ENCODE peak calls at places on chromosomes 3 and 15, in eight cellular contexts. F, V, R, E, O, C, J and M are unnamed samples.

GRCh38 chr3:27976933-27977332 is 254.8 kb upstream of the EOMES start:
- DNase-seq in F (no peak), V (no peak), R (no peak), E (no peak), O (peak; percentile 59), C (peak; percentile 62), J (peak; percentile 29), M (no peak)

GRCh38 chr3:103295974-103296570 is 861.3 kb downstream of the ZPLD1 start:
- DNase-seq in F (no peak), V (no peak), R (peak; percentile 15), E (no peak), O (peak; percentile 22), C (peak; percentile 1), J (peak; percentile 0), M (no peak)

GRCh38 chr15:101179341-101180153 is 72.3 kb downstream of the CHSY1 start:
- DNase-seq in F (no peak), V (no peak), R (no peak), E (no peak), O (peak; percentile 35), C (peak; percentile 48), J (peak; percentile 82), M (no peak)

GRCh38 chr15:66261056-66261455 is 7.5 kb upstream of the MEGF11 start:
- DNase-seq in F (no peak), V (no peak), R (no peak), E (peak; percentile 50), O (peak; percentile 15), C (peak; percentile 19), J (no peak), M (no peak)

GRCh38 chr3:71784201-71784913 is 591 bp downstream of the PROK2 start:
- DNase-seq in F (no peak), V (no peak), R (no peak), E (no peak), O (no peak), C (no peak), J (no peak), M (no peak)

GRCh38 chr3:15287565-15288330 is 44.6 kb downstream of the SH3BP5 start:
- DNase-seq in F (peak; percentile 80), V (peak; percentile 50), R (no peak), E (peak; percentile 43), O (peak; percentile 97), C (peak; percentile 95), J (peak; percentile 79), M (no peak)

GRCh38 chr15:67166280-67167009 is 88.0 kb downstream of the AAGAB start:
- DNase-seq in F (no peak), V (no peak), R (no peak), E (no peak), O (no peak), C (no peak), J (no peak), M (no peak)

GRCh38 chr15:40307421-40308165 is at the start of gene PLCB2:
- DNase-seq in F (no peak), V (no peak), R (peak; percentile 18), E (no peak), O (no peak), C (no peak), J (no peak), M (no peak)

GRCh38 chr3:69803871-69804270 is 64.6 kb downstream of the MITF start:
- DNase-seq in F (no peak), V (no peak), R (no peak), E (no peak), O (no peak), C (no peak), J (no peak), M (no peak)

GRCh38 chr15:70923311-70924080 is 30.9 kb downstream of the LRRC49 start:
- DNase-seq in F (no peak), V (no peak), R (no peak), E (no peak), O (peak; percentile 77), C (peak; percentile 57), J (no peak), M (no peak)

GRCh38 chr3:117997201-117998049 is 1037.2 kb downstream of the IGSF11 start:
- DNase-seq in F (peak; percentile 18), V (peak; percentile 48), R (peak; percentile 80), E (peak; percentile 75), O (peak; percentile 81), C (peak; percentile 83), J (peak; percentile 23), M (peak; percentile 24)

GRCh38 chr15:60477991-60478632 is 830 bp downstream of the ICE2 start:
- DNase-seq in F (no peak), V (peak; percentile 23), R (peak; percentile 21), E (no peak), O (peak; percentile 35), C (peak; percentile 47), J (no peak), M (no peak)

GRCh38 chr3:73503781-73504180 is 121.0 kb downstream of the PDZRN3 start:
- DNase-seq in F (no peak), V (no peak), R (no peak), E (no peak), O (no peak), C (no peak), J (no peak), M (no peak)

GRCh38 chr3:32733631-32734229 is 48.7 kb downstream of the CNOT10 start:
- DNase-seq in F (no peak), V (no peak), R (peak; percentile 44), E (no peak), O (peak; percentile 62), C (peak; percentile 64), J (peak; percentile 11), M (no peak)

GRCh38 chr3:186772281-186772885 is 11.0 kb upstream of the EIF4A2 start:
- DNase-seq in F (no peak), V (no peak), R (no peak), E (no peak), O (no peak), C (no peak), J (no peak), M (no peak)

GRCh38 chr3:186775999-186776398 is 7.4 kb upstream of the EIF4A2 start:
- DNase-seq in F (no peak), V (no peak), R (no peak), E (no peak), O (peak; percentile 3), C (no peak), J (no peak), M (no peak)

DNA sequence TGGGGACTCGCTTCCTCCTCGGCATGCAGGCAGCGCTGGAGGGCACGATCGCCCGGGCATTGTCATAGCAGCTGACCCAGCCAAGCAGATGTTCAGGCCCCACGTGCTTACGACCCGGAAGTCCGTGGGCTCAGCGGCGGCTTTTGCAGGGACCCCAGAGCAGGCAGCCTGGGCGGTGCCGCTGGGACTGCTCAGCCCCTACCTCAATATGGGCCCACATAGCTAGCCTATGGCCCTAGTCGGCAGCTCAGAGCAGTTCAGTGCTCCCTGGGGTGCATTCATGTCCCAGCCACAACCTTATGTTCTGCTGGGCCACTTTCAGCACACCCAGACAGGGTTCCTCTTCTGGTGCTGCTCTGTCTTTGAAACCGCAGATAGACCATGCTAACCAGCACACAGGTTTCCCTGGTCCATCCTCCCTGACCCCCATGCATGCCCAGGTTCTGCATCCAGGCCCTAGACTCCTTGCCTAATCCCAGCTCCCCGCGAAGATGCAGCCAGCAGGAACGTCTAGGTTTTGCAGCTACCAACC is 10.4 kb upstream of the EIF4A2 start:
- DNase-seq in F (peak; percentile 46), V (peak; percentile 57), R (peak; percentile 91), E (peak; percentile 60), O (no peak), C (peak; percentile 47), J (no peak), M (peak; percentile 66)
- H3K4me3 ChIP-seq in F (peak overlapping the region; percentile 48), V (peak overlapping the region; percentile 58), R (peak overlapping the region; percentile 65), E (peak overlapping the region; percentile 51), O (peak overlapping the region; percentile 46), C (peak overlapping the region; percentile 23), J (peak overlapping the region; percentile 35), M (peak overlapping the region; percentile 38)

GRCh38 chr15:73683257-73683623 is 943 bp upstream of the CD276 start:
- DNase-seq in F (no peak), V (no peak), R (no peak), E (no peak), O (no peak), C (no peak), J (no peak), M (no peak)

GRCh38 chr15:73681856-73682596 is 2.2 kb upstream of the CD276 start:
- DNase-seq in F (no peak), V (no peak), R (no peak), E (no peak), O (no peak), C (no peak), J (no peak), M (no peak)

GRCh38 chr15:73685561-73685960 is 1.4 kb downstream of the CD276 start:
- DNase-seq in F (no peak), V (no peak), R (no peak), E (no peak), O (peak; percentile 25), C (peak; percentile 31), J (no peak), M (no peak)

GRCh38 chr15:73682597-73683090 is 1.5 kb upstream of the CD276 start:
- DNase-seq in F (no peak), V (no peak), R (no peak), E (no peak), O (no peak), C (no peak), J (no peak), M (no peak)

GRCh38 chr15:73683624-73684536 is at the start of gene CD276:
- DNase-seq in F (peak; percentile 73), V (peak; percentile 73), R (no peak), E (peak; percentile 80), O (peak; percentile 65), C (peak; percentile 81), J (no peak), M (no peak)
- TF ChIP-seq CTCF in F (peak; percentile 33), V (peak; percentile 26), R (no peak), E (peak; percentile 23), O (peak; percentile 10), C (no peak), J (peak; percentile 43), M (no peak)

GRCh38 chr15:58080398-58080797 is 14.9 kb upstream of the ALDH1A2 start:
- DNase-seq in F (no peak), V (no peak), R (no peak), E (no peak), O (no peak), C (no peak), J (no peak), M (no peak)

GRCh38 chr15:58083526-58083925 is 18.0 kb upstream of the ALDH1A2 start:
- DNase-seq in F (no peak), V (no peak), R (no peak), E (no peak), O (no peak), C (no peak), J (no peak), M (no peak)

GRCh38 chr15:58078591-58078990 is 13.1 kb upstream of the ALDH1A2 start:
- DNase-seq in F (no peak), V (no peak), R (no peak), E (no peak), O (no peak), C (no peak), J (no peak), M (no peak)

GRCh38 chr15:58081446-58081845 is 15.9 kb upstream of the ALDH1A2 start:
- DNase-seq in F (no peak), V (no peak), R (no peak), E (no peak), O (no peak), C (no peak), J (peak; percentile 13), M (no peak)

GRCh38 chr15:58081891-58082290 is 16.4 kb upstream of the ALDH1A2 start:
- DNase-seq in F (no peak), V (no peak), R (no peak), E (no peak), O (no peak), C (no peak), J (no peak), M (no peak)
- H3K4me3 ChIP-seq in F (no peak overlapping the region), V (no peak overlapping the region), R (no peak overlapping the region), E (no peak overlapping the region), O (no peak overlapping the region), C (no peak overlapping the region), J (no peak overlapping the region), M (no peak overlapping the region)

GRCh38 chr3:84292113-84292512 is 666.7 kb upstream of the CADM2 start:
- DNase-seq in F (no peak), V (no peak), R (no peak), E (no peak), O (no peak), C (no peak), J (no peak), M (no peak)
- TF ChIP-seq CTCF in F (no peak), V (no peak), R (no peak), E (no peak), O (no peak), C (no peak), J (no peak), M (no peak)